ENCODE peak calls at places on chromosome 16, in seven cellular contexts. K is progenitor cell of endocrine pancreas, P is stomach, Y is DMS153, M is islet precursor cell, X is WTC11, O is substantia nigra. A is an unnamed sample.

GRCh38 chr16:1183235-1183907 is 30.5 kb downstream of the CACNA1H start:
- DNase-seq in K (no peak), P (no peak), Y (peak), M (no peak), X (peak), O (peak), A (no peak)

GRCh38 chr16:19757026-19757425 is 39.0 kb downstream of the IQCK start:
- DNase-seq in K (no peak), P (no peak), Y (no peak), M (no peak), X (no peak), O (no peak), A (no peak)

GRCh38 chr16:84322749-84323148 is 28.1 kb downstream of the WFDC1 start:
- DNase-seq in K (no peak), P (no peak), Y (no peak), M (no peak), X (no peak), O (no peak), A (no peak)

GRCh38 chr16:27238016-27238587 is 30.5 kb downstream of the NSMCE1 start:
- DNase-seq in K (no peak), P (peak), Y (no peak), M (peak), X (no peak), O (no peak), A (no peak)

GRCh38 chr16:11582157-11582814 is 4.4 kb downstream of the LITAF start:
- DNase-seq in K (no peak), P (no peak), Y (no peak), M (no peak), X (no peak), O (no peak), A (no peak)

GRCh38 chr16:67594956-67595355 is 32.6 kb downstream of the CTCF start:
- DNase-seq in K (no peak), P (no peak), Y (no peak), M (no peak), X (no peak), O (no peak), A (no peak)

GRCh38 chr16:89364603-89365002 is 125.8 kb downstream of the ANKRD11 start:
- DNase-seq in K (no peak), P (peak), Y (no peak), M (no peak), X (no peak), O (no peak), A (peak)

GRCh38 chr16:49000594-49000993 is 281.0 kb downstream of the CBLN1 start:
- DNase-seq in K (no peak), P (no peak), Y (no peak), M (no peak), X (peak), O (no peak), A (no peak)

GRCh38 chr16:89693931-89694783 is 7.3 kb downstream of the SPATA2L start:
- DNase-seq in K (no peak), P (no peak), Y (no peak), M (peak), X (no peak), O (no peak), A (no peak)

GRCh38 chr16:25065899-25066298 is 45.6 kb upstream of the LCMT1 start:
- DNase-seq in K (no peak), P (no peak), Y (peak), M (no peak), X (peak), O (no peak), A (no peak)

GRCh38 chr16:14640538-14640937 is 7.8 kb downstream of the BFAR start:
- DNase-seq in K (no peak), P (no peak), Y (no peak), M (no peak), X (no peak), O (no peak), A (no peak)

GRCh38 chr16:28297784-28298510 is 5.6 kb downstream of the SBK1 start:
- DNase-seq in K (no peak), P (no peak), Y (no peak), M (no peak), X (no peak), O (no peak), A (no peak)

GRCh38 chr16:88759245-88759975 is 25.6 kb downstream of the PIEZO1 start:
- DNase-seq in K (no peak), P (peak), Y (peak), M (peak), X (peak), O (no peak), A (peak)

GRCh38 chr16:57432505-57432904 is 14.7 kb downstream of the CIAPIN1 start:
- DNase-seq in K (no peak), P (no peak), Y (no peak), M (no peak), X (no peak), O (no peak), A (no peak)

GRCh38 chr16:66578596-66579531 is at the start of gene CMTM2:
- DNase-seq in K (no peak), P (no peak), Y (no peak), M (no peak), X (peak), O (no peak), A (no peak)

GRCh38 chr16:11038777-11039176 is 94.4 kb downstream of the CLEC16A start:
- DNase-seq in K (no peak), P (no peak), Y (no peak), M (peak), X (no peak), O (no peak), A (no peak)

GRCh38 chr16:12470311-12471229 is 333.1 kb downstream of the CPPED1 start:
- DNase-seq in K (no peak), P (no peak), Y (no peak), M (no peak), X (no peak), O (peak), A (no peak)

GRCh38 chr16:2689968-2690830 is 7.9 kb downstream of the KCTD5 start:
- DNase-seq in K (no peak), P (no peak), Y (no peak), M (no peak), X (no peak), O (peak), A (no peak)

GRCh38 chr16:3689731-3690130 is 27.6 kb downstream of the TRAP1 start:
- DNase-seq in K (no peak), P (no peak), Y (no peak), M (peak), X (no peak), O (no peak), A (no peak)

GRCh38 chr16:64754279-64754678 is 367.6 kb downstream of the CDH11 start:
- DNase-seq in K (no peak), P (no peak), Y (no peak), M (no peak), X (no peak), O (no peak), A (no peak)

GRCh38 chr16:50303605-50304466 is 37.5 kb downstream of the ADCY7 start:
- DNase-seq in K (no peak), P (no peak), Y (no peak), M (peak), X (no peak), O (no peak), A (no peak)

GRCh38 chr16:87198881-87199280 is 118.3 kb downstream of the C16orf95 start:
- DNase-seq in K (no peak), P (no peak), Y (no peak), M (no peak), X (no peak), O (no peak), A (no peak)

GRCh38 chr16:69691980-69692911 is 34.1 kb downstream of the NQO1 start:
- DNase-seq in K (no peak), P (no peak), Y (no peak), M (no peak), X (no peak), O (no peak), A (no peak)